ENCODE peak calls at places on chromosomes 13 and 19, in ten cellular contexts. I is colonic mucosa, T is adrenal gland, D is heart right ventricle, F is lower leg skin, E is GM23338, O is neural crest cell, S is fibroblast of mammary gland, H is dermis microvascular lymphatic vessel endothelial cell, X is ELR. K is an unnamed sample.

GRCh38 chr19:17420267-17420924 is 549 bp downstream of the MVB12A start:
- DNase-seq in I (peak), S (no peak), F (peak), D (peak), O (peak), X (peak), H (no peak), T (peak), E (peak), K (peak)

GRCh38 chr19:18340237-18340989 is at the start of gene PGPEP1:
- DNase-seq in T (peak), D (peak), F (no peak), O (peak), S (peak), X (peak), E (peak), H (peak), I (peak), K (peak)

GRCh38 chr13:51758691-51759090 is 45.3 kb downstream of the DHRS12 start:
- DNase-seq in I (no peak), E (no peak), D (no peak), O (no peak), H (no peak), S (no peak), X (peak), F (no peak), T (no peak), K (no peak)

GRCh38 chr19:43105496-43105895 is 23.0 kb upstream of the PSG2 start:
- DNase-seq in I (no peak), T (no peak), S (no peak), O (no peak), F (no peak), E (no peak), H (no peak), X (peak), D (no peak), K (no peak)

GRCh38 chr13:109707044-109707794 is 79.2 kb downstream of the IRS2 start:
- DNase-seq in O (no peak), T (no peak), F (no peak), I (peak), S (no peak), X (no peak), E (no peak), D (no peak), H (no peak), K (no peak)

GRCh38 chr19:41263042-41263849 is 926 bp upstream of the HNRNPUL1 start:
- DNase-seq in E (peak), D (peak), X (peak), S (peak), I (peak), O (peak), F (peak), T (peak), H (peak), K (peak)

GRCh38 chr13:106284358-106284757 is 251.1 kb downstream of the EFNB2 start:
- DNase-seq in S (no peak), O (no peak), I (no peak), E (no peak), F (no peak), H (no peak), T (no peak), D (no peak), X (peak), K (peak)

GRCh38 chr13:45393941-45394570 is 24.1 kb downstream of the SLC25A30 start:
- DNase-seq in E (peak), D (no peak), H (peak), F (no peak), I (no peak), O (no peak), X (peak), T (no peak), S (peak), K (peak)

GRCh38 chr19:46081928-46082727 is 41.3 kb upstream of the IGFL4 start:
- DNase-seq in H (peak), I (peak), T (peak), S (peak), X (peak), F (peak), O (peak), D (no peak), E (peak), K (peak)

GRCh38 chr13:39590466-39591036 is 12.4 kb downstream of the LHFPL6 start:
- DNase-seq in H (no peak), E (no peak), T (no peak), D (no peak), I (no peak), O (no peak), S (no peak), F (no peak), X (peak), K (no peak)

GRCh38 chr13:27969073-27969865 is at the start of gene CDX2:
- DNase-seq in H (no peak), X (no peak), O (no peak), E (peak), S (no peak), F (no peak), D (no peak), I (peak), T (no peak), K (no peak)

GRCh38 chr13:72284791-72285190 is 417.8 kb upstream of the DACH1 start:
- DNase-seq in S (no peak), H (no peak), D (no peak), O (no peak), F (no peak), E (no peak), T (no peak), X (peak), I (no peak), K (peak)

GRCh38 chr13:66855110-66855509 is 375.0 kb downstream of the PCDH9 start:
- DNase-seq in S (peak), X (peak), H (no peak), D (no peak), F (no peak), I (no peak), T (no peak), E (no peak), O (no peak), K (no peak)

GRCh38 chr13:99339736-99340392 is 32.7 kb upstream of the GPR183 start:
- DNase-seq in D (no peak), O (no peak), I (no peak), T (no peak), S (peak), F (no peak), X (peak), H (no peak), E (no peak), K (peak)

GRCh38 chr13:75430618-75431209 is 51.3 kb downstream of the TBC1D4 start:
- DNase-seq in E (no peak), S (no peak), F (no peak), H (no peak), D (no peak), I (no peak), T (no peak), O (no peak), X (no peak), K (no peak)

GRCh38 chr13:63190219-63190618 is 1774.6 kb upstream of the PCDH20 start:
- DNase-seq in F (no peak), D (no peak), E (no peak), I (no peak), X (peak), H (no peak), T (no peak), S (peak), O (no peak), K (peak)

GRCh38 chr13:33262997-33263396 is 22.6 kb downstream of the STARD13 start:
- DNase-seq in E (no peak), D (no peak), X (no peak), O (no peak), I (no peak), T (no peak), H (no peak), F (no peak), S (no peak), K (no peak)

GRCh38 chr13:29718694-29719093 is 123.2 kb upstream of the SLC7A1 start:
- DNase-seq in O (no peak), E (no peak), H (no peak), S (no peak), F (no peak), T (no peak), I (no peak), X (no peak), D (no peak), K (no peak)

GRCh38 chr19:46015961-46016425 is 6.9 kb downstream of the PGLYRP1 start:
- DNase-seq in F (no peak), T (no peak), E (peak), I (no peak), X (no peak), O (no peak), D (no peak), H (no peak), S (no peak), K (no peak)

GRCh38 chr13:77429320-77430142 is 102.6 kb upstream of the MYCBP2 start:
- DNase-seq in D (no peak), S (peak), H (no peak), I (no peak), O (no peak), E (no peak), F (no peak), T (no peak), X (no peak), K (peak)

GRCh38 chr13:35573639-35574038 is 97.2 kb upstream of the MAB21L1 start:
- DNase-seq in T (no peak), S (no peak), D (no peak), F (no peak), O (no peak), E (peak), H (no peak), I (no peak), X (no peak), K (no peak)

GRCh38 chr19:40691421-40692211 is 1.2 kb upstream of the NUMBL start:
- DNase-seq in S (peak), E (peak), D (no peak), T (no peak), I (no peak), H (no peak), X (no peak), F (no peak), O (no peak), K (no peak)

GRCh38 chr13:109881347-109881725 is 95.0 kb upstream of the IRS2 start:
- DNase-seq in D (no peak), H (no peak), T (no peak), F (no peak), E (no peak), X (no peak), I (no peak), O (no peak), S (no peak), K (no peak)

K was measured in RPMI7951.